ENCODE peak calls at places on chromosomes 2 and 18, in eight cellular contexts. V is PC-9, L is uterus, O is endodermal cell, G is HCT116, W is hepatocyte, X is keratinocyte, J is tibial nerve. D is an unnamed sample. For H3K4me1, the result is how much of the 10 kb centered on the place peaks cover.

GRCh38 chr2:171272039-171272438 is 111.3 kb upstream of the TLK1 start:
- DNase-seq in V (peak), L (no peak), O (peak), G (peak), W (peak), X (peak), J (no peak), D (no peak)

GRCh38 chr18:63216911-63217311 is 102.7 kb downstream of the BCL2 start:
- DNase-seq in V (no peak), L (no peak), O (no peak), G (no peak), W (no peak), X (no peak), J (no peak), D (peak)

GRCh38 chr2:128495996-128496547 is 177.4 kb upstream of the HS6ST1 start:
- DNase-seq in V (no peak), L (no peak), O (no peak), G (no peak), W (no peak), X (no peak), J (no peak), D (no peak)

GRCh38 chr2:101089942-101090799 is 61.0 kb downstream of the TBC1D8 start:
- DNase-seq in V (no peak), L (no peak), O (no peak), G (no peak), W (no peak), X (no peak), J (no peak), D (no peak)

GRCh38 chr18:12858961-12859360 is 25.1 kb downstream of the PTPN2 start:
- DNase-seq in V (no peak), L (no peak), O (no peak), G (no peak), W (no peak), X (no peak), J (no peak), D (no peak)

GRCh38 chr2:98282109-98282508 is 64.1 kb upstream of the CNGA3 start:
- DNase-seq in V (no peak), L (no peak), O (no peak), G (no peak), W (no peak), X (no peak), J (no peak), D (no peak)

GRCh38 chr18:26919656-26920055 is 54.1 kb upstream of the AQP4 start:
- DNase-seq in V (no peak), L (no peak), O (no peak), G (no peak), W (peak), X (no peak), J (no peak), D (no peak)

GRCh38 chr2:99488999-99489757 is 639 bp downstream of the REV1 start:
- DNase-seq in V (peak), L (peak), O (peak), G (no peak), W (peak), X (no peak), J (peak), D (peak)

GRCh38 chr2:95305341-95306058 is 8.4 kb downstream of the KCNIP3 start:
- DNase-seq in V (no peak), L (no peak), O (no peak), G (no peak), W (no peak), X (no peak), J (no peak), D (no peak)

GRCh38 chr2:152028182-152028862 is 70.5 kb downstream of the CACNB4 start:
- DNase-seq in V (no peak), L (no peak), O (no peak), G (no peak), W (no peak), X (no peak), J (no peak), D (no peak)

GRCh38 chr2:42036413-42036812 is 11.4 kb upstream of the PKDCC start:
- DNase-seq in V (no peak), L (no peak), O (peak), G (no peak), W (no peak), X (no peak), J (no peak), D (no peak)

GRCh38 chr18:80171190-80171872 is 62.3 kb downstream of the ADNP2 start:
- DNase-seq in V (peak), L (peak), O (peak), G (no peak), W (peak), X (no peak), J (peak), D (peak)

GRCh38 chr2:167052825-167053224 is 164.5 kb downstream of the XIRP2 start:
- DNase-seq in V (no peak), L (no peak), O (no peak), G (no peak), W (peak), X (no peak), J (no peak), D (no peak)

GRCh38 chr2:44741507-44741906 is 200.0 kb upstream of the SIX3 start:
- DNase-seq in V (no peak), L (no peak), O (no peak), G (no peak), W (no peak), X (no peak), J (no peak), D (no peak)

GRCh38 chr2:181781082-181781786 is 100.9 kb upstream of the NEUROD1 start:
- DNase-seq in V (no peak), L (no peak), O (no peak), G (no peak), W (no peak), X (no peak), J (no peak), D (no peak)

GRCh38 chr2:191571163-191571769 is 106.7 kb upstream of the NABP1 start:
- DNase-seq in V (no peak), L (no peak), O (no peak), G (peak), W (peak), X (no peak), J (no peak), D (peak)

GRCh38 chr18:55856191-55856590 is 268.2 kb upstream of the TCF4 start:
- DNase-seq in V (peak), L (no peak), O (peak), G (no peak), W (peak), X (peak), J (no peak), D (no peak)

GRCh38 chr2:4516362-4516761 is 813.0 kb downstream of the DCDC2C start:
- DNase-seq in V (no peak), L (no peak), O (no peak), G (no peak), W (no peak), X (no peak), J (no peak), D (no peak)

GRCh38 chr2:168635065-168635577 is 167.3 kb upstream of the NOSTRIN start:
- DNase-seq in V (no peak), L (peak), O (peak), G (no peak), W (peak), X (no peak), J (peak), D (no peak)

GRCh38 chr2:189199797-189200196 is 20.2 kb upstream of the COL5A2 start:
- DNase-seq in V (no peak), L (no peak), O (no peak), G (no peak), W (no peak), X (no peak), J (no peak), D (no peak)

GRCh38 chr2:41863062-41863461 is 184.8 kb upstream of the PKDCC start:
- DNase-seq in V (no peak), L (no peak), O (no peak), G (no peak), W (no peak), X (no peak), J (no peak), D (no peak)

DNA sequence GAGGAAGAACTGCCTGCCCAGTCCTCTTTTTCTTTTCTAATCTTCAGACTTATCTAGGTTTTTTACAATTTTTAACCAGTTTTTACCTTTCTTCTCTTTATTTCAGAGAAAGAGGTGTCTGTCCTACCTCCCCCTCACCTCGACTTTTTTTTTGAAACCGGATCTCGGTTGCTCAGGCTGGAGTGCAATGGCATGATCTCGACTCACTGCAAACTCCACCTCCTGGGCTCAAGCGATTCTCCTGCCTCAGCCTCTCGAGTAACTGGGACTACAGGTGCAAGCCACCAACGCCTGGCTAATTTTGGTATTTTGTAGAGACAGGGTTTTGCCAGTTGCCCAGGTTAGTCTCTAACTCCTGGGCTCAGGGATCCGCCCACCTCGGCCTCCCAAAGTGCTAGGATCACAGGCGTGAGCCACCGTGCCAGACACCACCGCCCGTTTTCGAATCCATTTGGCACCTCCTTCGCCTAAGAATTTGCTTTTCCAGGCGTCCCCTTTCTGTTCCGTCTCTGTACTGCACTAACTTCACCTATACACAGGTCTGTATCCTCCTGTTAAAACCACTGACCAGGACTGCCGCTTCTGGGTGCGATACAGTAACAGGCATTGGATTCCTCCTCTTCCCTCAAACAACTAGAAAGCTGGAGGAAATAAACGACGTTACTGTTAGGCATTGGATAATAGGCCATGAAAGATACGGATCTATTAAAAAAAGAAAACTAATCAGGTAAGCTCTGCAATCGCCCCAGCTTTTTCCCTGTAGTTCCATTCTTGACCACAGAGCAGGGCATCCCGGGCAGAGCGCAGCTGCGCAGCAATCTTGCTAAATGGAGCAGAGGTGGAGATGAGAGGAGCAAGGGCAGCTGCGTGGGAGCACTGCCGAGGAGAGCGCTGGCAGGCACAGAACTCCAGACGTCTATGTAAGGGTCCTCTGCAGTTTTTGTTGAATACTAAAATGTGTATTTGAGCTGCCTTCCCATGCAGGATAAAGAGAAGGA is 69.9 kb downstream of the ZC3H6 start:
- DNase-seq in V (no peak), L (no peak), O (peak), G (no peak), W (no peak), X (no peak), J (no peak), D (no peak)
- TF ChIP-seq CTCF in V (no peak), L (no peak), O (peak), G (no peak), W (no peak), X (no peak), J (no peak), D (no peak)

GRCh38 chr2:60484080-60484737 is 69.2 kb downstream of the BCL11A start:
- DNase-seq in V (no peak), L (no peak), O (peak), G (no peak), W (no peak), X (no peak), J (no peak), D (no peak)

GRCh38 chr2:60485055-60485454 is 68.4 kb downstream of the BCL11A start:
- DNase-seq in V (no peak), L (no peak), O (peak), G (no peak), W (no peak), X (no peak), J (no peak), D (no peak)

GRCh38 chr2:60486067-60486466 is 67.4 kb downstream of the BCL11A start:
- DNase-seq in V (no peak), L (no peak), O (peak), G (no peak), W (no peak), X (no peak), J (no peak), D (no peak)

GRCh38 chr2:60483400-60483799 is 70.1 kb downstream of the BCL11A start:
- DNase-seq in V (no peak), L (no peak), O (peak), G (no peak), W (no peak), X (no peak), J (no peak), D (no peak)

GRCh38 chr2:60485550-60485949 is 67.9 kb downstream of the BCL11A start:
- DNase-seq in V (no peak), L (no peak), O (no peak), G (no peak), W (no peak), X (no peak), J (no peak), D (no peak)
- H3K4me1 ChIP-seq in V (under half), L (under half), O (under half), G (under half), W (under half), X (under half), J (under half), D (under half)

DNA sequence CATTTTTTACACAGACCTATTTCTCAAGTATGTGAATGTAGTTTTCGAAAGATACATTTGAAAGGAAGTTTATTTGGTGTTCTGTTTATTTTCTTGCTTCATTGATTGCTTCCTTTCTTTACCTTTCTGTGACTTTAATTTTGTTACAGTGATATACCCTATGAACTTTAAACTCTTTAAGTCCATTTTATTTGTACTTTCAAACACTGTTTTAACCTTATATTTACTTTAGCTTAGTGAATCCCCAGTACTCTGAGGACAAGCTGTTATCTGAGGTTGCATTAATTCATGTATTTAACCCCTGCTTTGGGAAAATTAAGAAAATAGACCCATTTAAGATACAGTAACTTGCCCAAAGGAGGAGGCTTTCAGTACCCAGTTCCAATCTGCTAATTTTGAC is 93.5 kb downstream of the SCN3A start:
- DNase-seq in V (no peak), L (no peak), O (no peak), G (no peak), W (no peak), X (no peak), J (no peak), D (no peak)
- H3K27ac ChIP-seq in V (no peak), L (no peak), O (no peak), G (no peak), W (peak), X (no peak), J (no peak), D (no peak)

DNA sequence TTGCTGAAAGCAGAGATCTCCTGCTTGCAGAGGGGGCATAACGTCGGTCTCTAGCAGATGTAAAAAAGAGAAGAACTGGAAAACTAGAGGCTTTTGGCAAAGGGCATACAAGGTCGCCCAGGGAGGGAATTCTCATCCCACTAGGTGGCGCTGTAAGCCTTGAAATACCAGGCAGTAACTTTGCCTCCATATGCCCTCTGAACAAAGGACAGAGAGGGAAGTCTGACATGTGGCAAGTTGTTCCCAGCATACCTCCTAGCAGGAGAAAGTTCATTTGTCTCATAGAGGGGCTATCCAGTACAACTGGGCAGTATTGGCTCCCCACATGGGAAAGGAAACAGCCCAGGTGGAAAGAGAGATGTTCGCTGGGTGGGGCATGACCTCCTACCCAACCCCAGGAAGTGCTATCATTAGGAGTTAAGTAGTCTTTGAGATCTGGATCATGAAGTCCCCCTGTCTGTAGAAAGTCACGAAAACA is 40.0 kb downstream of the STK17B start:
- DNase-seq in V (peak), L (no peak), O (peak), G (peak), W (peak), X (no peak), J (no peak), D (peak)
- TF ChIP-seq CTCF in V (peak), L (peak), O (peak), G (peak), W (peak), X (peak), J (peak), D (peak)

GRCh38 chr2:120497261-120497977 is 151.5 kb downstream of the INHBB start:
- DNase-seq in V (no peak), L (no peak), O (no peak), G (no peak), W (no peak), X (no peak), J (no peak), D (no peak)

GRCh38 chr2:120501591-120501990 is 155.7 kb downstream of the INHBB start:
- DNase-seq in V (no peak), L (no peak), O (no peak), G (no peak), W (no peak), X (no peak), J (no peak), D (no peak)

GRCh38 chr2:120499784-120500495 is 154.0 kb downstream of the INHBB start:
- DNase-seq in V (peak), L (no peak), O (no peak), G (no peak), W (no peak), X (no peak), J (no peak), D (no peak)

GRCh38 chr2:120496759-120497158 is 150.8 kb downstream of the INHBB start:
- DNase-seq in V (no peak), L (no peak), O (no peak), G (no peak), W (no peak), X (no peak), J (no peak), D (no peak)

GRCh38 chr2:120498576-120499394 is 152.8 kb downstream of the INHBB start:
- DNase-seq in V (no peak), L (no peak), O (no peak), G (no peak), W (no peak), X (no peak), J (no peak), D (no peak)
- H3K4me1 ChIP-seq in V (under half), L (under half), O (under half), G (under half), W (under half), X (under half), J (under half), D (under half)

GRCh38 chr2:28276807-28277206 is 115.9 kb upstream of the FOSL2 start:
- DNase-seq in V (no peak), L (no peak), O (no peak), G (no peak), W (no peak), X (no peak), J (no peak), D (no peak)
- H3K27ac ChIP-seq in V (peak), L (peak), O (no peak), G (peak), W (peak), X (peak), J (no peak), D (no peak)

DNA sequence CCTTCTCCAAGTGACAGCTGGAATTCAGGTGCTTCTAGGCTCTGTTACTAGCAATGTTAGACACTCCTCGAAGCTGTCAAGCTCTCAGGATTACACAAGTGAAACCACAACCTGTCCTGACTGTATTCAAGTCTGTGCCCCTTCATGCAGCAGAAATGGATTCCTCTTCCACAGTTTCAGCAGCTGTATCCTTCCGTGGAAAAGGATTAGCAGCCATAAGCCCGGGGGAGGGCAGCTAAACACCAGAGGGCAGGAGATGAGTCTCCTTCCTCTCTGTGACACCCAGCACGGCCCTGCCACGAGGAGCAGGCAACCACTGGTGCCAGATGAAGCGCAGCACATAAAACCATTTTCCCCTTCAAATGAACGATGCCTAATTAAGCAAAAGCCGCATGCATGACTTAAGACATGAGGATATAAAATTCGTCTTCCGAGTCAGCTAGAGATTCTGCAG is 1.2 kb downstream of the ST3GAL5 start:
- DNase-seq in V (peak), L (peak), O (peak), G (no peak), W (peak), X (no peak), J (peak), D (peak)
- TF ChIP-seq CTCF in V (no peak), L (peak), O (peak), G (no peak), W (peak), X (peak), J (peak), D (no peak)

GRCh38 chr2:113186421-113186820 is 12.7 kb downstream of the PSD4 start:
- DNase-seq in V (no peak), L (no peak), O (no peak), G (no peak), W (no peak), X (no peak), J (no peak), D (no peak)
- H3K4me1 ChIP-seq in V (under half), L (under half), O (under half), G (under half), W (under half), X (under half), J (under half), D (half or more)

GRCh38 chr2:85704038-85704437 is 9.9 kb downstream of the GNLY start:
- DNase-seq in V (no peak), L (no peak), O (no peak), G (no peak), W (no peak), X (no peak), J (no peak), D (no peak)
- H3K27ac ChIP-seq in V (no peak), L (no peak), O (no peak), G (no peak), W (no peak), X (no peak), J (no peak), D (no peak)

GRCh38 chr18:468841-469796 is 31.4 kb downstream of the COLEC12 start:
- DNase-seq in V (no peak), L (no peak), O (no peak), G (no peak), W (no peak), X (no peak), J (no peak), D (no peak)
- TF ChIP-seq CTCF in V (no peak), L (no peak), O (no peak), G (no peak), W (no peak), X (no peak), J (no peak), D (no peak)